ENCODE peak calls at places on chromosomes 5 and 9, in eight cellular contexts. One of them, this sample, is unnamed.

GRCh38 chr5:106172681-106173532 is 1497.8 kb downstream of the EFNA5 start:
- DNase-seq in LHCN-M2: peak
- DNase-seq in activated CD4-positive, alpha-beta T cell treated with anti-CD3 and anti-CD28 coated beads, Interleukin-2, amount 50 U/mL, for 1 hour: no peak
- DNase-seq in EL: no peak
- DNase-seq in kidney glomerular epithelial cell: no peak
- DNase-seq in esophagus squamous epithelium: no peak
- DNase-seq in RWPE1: no peak
- DNase-seq in cardiac fibroblast: peak
- DNase-seq in this sample: no peak

GRCh38 chr5:136309932-136310598 is 55.3 kb downstream of the TRPC7 start:
- DNase-seq in LHCN-M2: no peak
- DNase-seq in activated CD4-positive, alpha-beta T cell treated with anti-CD3 and anti-CD28 coated beads, Interleukin-2, amount 50 U/mL, for 1 hour: no peak
- DNase-seq in EL: no peak
- DNase-seq in kidney glomerular epithelial cell: no peak
- DNase-seq in esophagus squamous epithelium: no peak
- DNase-seq in RWPE1: no peak
- DNase-seq in cardiac fibroblast: no peak
- DNase-seq in this sample: no peak

GRCh38 chr5:132771559-132771998 is 5.5 kb downstream of the SEPTIN8 start:
- DNase-seq in LHCN-M2: peak
- DNase-seq in activated CD4-positive, alpha-beta T cell treated with anti-CD3 and anti-CD28 coated beads, Interleukin-2, amount 50 U/mL, for 1 hour: no peak
- DNase-seq in EL: peak
- DNase-seq in kidney glomerular epithelial cell: no peak
- DNase-seq in esophagus squamous epithelium: no peak
- DNase-seq in RWPE1: no peak
- DNase-seq in cardiac fibroblast: peak
- DNase-seq in this sample: no peak

GRCh38 chr9:121498150-121498486 is 1.5 kb downstream of the GGTA1 start:
- DNase-seq in LHCN-M2: peak
- DNase-seq in activated CD4-positive, alpha-beta T cell treated with anti-CD3 and anti-CD28 coated beads, Interleukin-2, amount 50 U/mL, for 1 hour: no peak
- DNase-seq in EL: peak
- DNase-seq in kidney glomerular epithelial cell: peak
- DNase-seq in esophagus squamous epithelium: no peak
- DNase-seq in RWPE1: peak
- DNase-seq in cardiac fibroblast: peak
- DNase-seq in this sample: no peak

GRCh38 chr5:176648467-176649194 is 1.3 kb downstream of the TSPAN17 start:
- DNase-seq in LHCN-M2: no peak
- DNase-seq in activated CD4-positive, alpha-beta T cell treated with anti-CD3 and anti-CD28 coated beads, Interleukin-2, amount 50 U/mL, for 1 hour: no peak
- DNase-seq in EL: no peak
- DNase-seq in kidney glomerular epithelial cell: no peak
- DNase-seq in esophagus squamous epithelium: no peak
- DNase-seq in RWPE1: no peak
- DNase-seq in cardiac fibroblast: no peak
- DNase-seq in this sample: no peak

GRCh38 chr9:69466151-69466550 is 141.1 kb downstream of the ENTREP1 start:
- DNase-seq in LHCN-M2: peak
- DNase-seq in activated CD4-positive, alpha-beta T cell treated with anti-CD3 and anti-CD28 coated beads, Interleukin-2, amount 50 U/mL, for 1 hour: no peak
- DNase-seq in EL: peak
- DNase-seq in kidney glomerular epithelial cell: no peak
- DNase-seq in esophagus squamous epithelium: no peak
- DNase-seq in RWPE1: no peak
- DNase-seq in cardiac fibroblast: peak
- DNase-seq in this sample: no peak

GRCh38 chr9:96100385-96100978 is 201.5 kb downstream of the HSD17B3 start:
- DNase-seq in LHCN-M2: no peak
- DNase-seq in activated CD4-positive, alpha-beta T cell treated with anti-CD3 and anti-CD28 coated beads, Interleukin-2, amount 50 U/mL, for 1 hour: no peak
- DNase-seq in EL: no peak
- DNase-seq in kidney glomerular epithelial cell: no peak
- DNase-seq in esophagus squamous epithelium: no peak
- DNase-seq in RWPE1: no peak
- DNase-seq in cardiac fibroblast: no peak
- DNase-seq in this sample: no peak

GRCh38 chr5:132263548-132264261 is 6.2 kb downstream of the PDLIM4 start:
- DNase-seq in LHCN-M2: peak
- DNase-seq in activated CD4-positive, alpha-beta T cell treated with anti-CD3 and anti-CD28 coated beads, Interleukin-2, amount 50 U/mL, for 1 hour: no peak
- DNase-seq in EL: peak
- DNase-seq in kidney glomerular epithelial cell: peak
- DNase-seq in esophagus squamous epithelium: no peak
- DNase-seq in RWPE1: peak
- DNase-seq in cardiac fibroblast: peak
- DNase-seq in this sample: no peak

GRCh38 chr5:112146323-112146848 is 272.7 kb downstream of the EPB41L4A start:
- DNase-seq in LHCN-M2: peak
- DNase-seq in activated CD4-positive, alpha-beta T cell treated with anti-CD3 and anti-CD28 coated beads, Interleukin-2, amount 50 U/mL, for 1 hour: no peak
- DNase-seq in EL: peak
- DNase-seq in kidney glomerular epithelial cell: peak
- DNase-seq in esophagus squamous epithelium: no peak
- DNase-seq in RWPE1: peak
- DNase-seq in cardiac fibroblast: peak
- DNase-seq in this sample: no peak

GRCh38 chr9:78612089-78612488 is 315.2 kb downstream of the PSAT1 start:
- DNase-seq in LHCN-M2: peak
- DNase-seq in activated CD4-positive, alpha-beta T cell treated with anti-CD3 and anti-CD28 coated beads, Interleukin-2, amount 50 U/mL, for 1 hour: no peak
- DNase-seq in EL: peak
- DNase-seq in kidney glomerular epithelial cell: peak
- DNase-seq in esophagus squamous epithelium: no peak
- DNase-seq in RWPE1: peak
- DNase-seq in cardiac fibroblast: no peak
- DNase-seq in this sample: no peak

GRCh38 chr5:81749562-81750307 is 1.2 kb downstream of the SSBP2 start:
- DNase-seq in LHCN-M2: no peak
- DNase-seq in activated CD4-positive, alpha-beta T cell treated with anti-CD3 and anti-CD28 coated beads, Interleukin-2, amount 50 U/mL, for 1 hour: peak
- DNase-seq in EL: peak
- DNase-seq in kidney glomerular epithelial cell: no peak
- DNase-seq in esophagus squamous epithelium: peak
- DNase-seq in RWPE1: peak
- DNase-seq in cardiac fibroblast: no peak
- DNase-seq in this sample: peak

GRCh38 chr9:121708768-121709488 is 57.5 kb downstream of the DAB2IP start:
- DNase-seq in LHCN-M2: no peak
- DNase-seq in activated CD4-positive, alpha-beta T cell treated with anti-CD3 and anti-CD28 coated beads, Interleukin-2, amount 50 U/mL, for 1 hour: no peak
- DNase-seq in EL: no peak
- DNase-seq in kidney glomerular epithelial cell: no peak
- DNase-seq in esophagus squamous epithelium: no peak
- DNase-seq in RWPE1: no peak
- DNase-seq in cardiac fibroblast: no peak
- DNase-seq in this sample: no peak

GRCh38 chr9:125649315-125649714 is 57.7 kb downstream of the MAPKAP1 start:
- DNase-seq in LHCN-M2: peak
- DNase-seq in activated CD4-positive, alpha-beta T cell treated with anti-CD3 and anti-CD28 coated beads, Interleukin-2, amount 50 U/mL, for 1 hour: no peak
- DNase-seq in EL: peak
- DNase-seq in kidney glomerular epithelial cell: peak
- DNase-seq in esophagus squamous epithelium: no peak
- DNase-seq in RWPE1: peak
- DNase-seq in cardiac fibroblast: peak
- DNase-seq in this sample: no peak

GRCh38 chr9:33170464-33171156 is 3.5 kb upstream of the B4GALT1 start:
- DNase-seq in LHCN-M2: peak
- DNase-seq in activated CD4-positive, alpha-beta T cell treated with anti-CD3 and anti-CD28 coated beads, Interleukin-2, amount 50 U/mL, for 1 hour: peak
- DNase-seq in EL: peak
- DNase-seq in kidney glomerular epithelial cell: peak
- DNase-seq in esophagus squamous epithelium: no peak
- DNase-seq in RWPE1: no peak
- DNase-seq in cardiac fibroblast: peak
- DNase-seq in this sample: no peak

GRCh38 chr5:95858023-95858461 is 35.5 kb upstream of the GLRX start:
- DNase-seq in LHCN-M2: peak
- DNase-seq in activated CD4-positive, alpha-beta T cell treated with anti-CD3 and anti-CD28 coated beads, Interleukin-2, amount 50 U/mL, for 1 hour: no peak
- DNase-seq in EL: peak
- DNase-seq in kidney glomerular epithelial cell: peak
- DNase-seq in esophagus squamous epithelium: no peak
- DNase-seq in RWPE1: no peak
- DNase-seq in cardiac fibroblast: peak
- DNase-seq in this sample: no peak

GRCh38 chr9:87950765-87951488 is 23.4 kb downstream of the CDK20 start:
- DNase-seq in LHCN-M2: peak
- DNase-seq in activated CD4-positive, alpha-beta T cell treated with anti-CD3 and anti-CD28 coated beads, Interleukin-2, amount 50 U/mL, for 1 hour: no peak
- DNase-seq in EL: peak
- DNase-seq in kidney glomerular epithelial cell: no peak
- DNase-seq in esophagus squamous epithelium: no peak
- DNase-seq in RWPE1: peak
- DNase-seq in cardiac fibroblast: peak
- DNase-seq in this sample: no peak

GRCh38 chr5:66757219-66757833 is 161.1 kb downstream of the MAST4 start:
- DNase-seq in LHCN-M2: peak
- DNase-seq in activated CD4-positive, alpha-beta T cell treated with anti-CD3 and anti-CD28 coated beads, Interleukin-2, amount 50 U/mL, for 1 hour: no peak
- DNase-seq in EL: peak
- DNase-seq in kidney glomerular epithelial cell: peak
- DNase-seq in esophagus squamous epithelium: no peak
- DNase-seq in RWPE1: peak
- DNase-seq in cardiac fibroblast: peak
- DNase-seq in this sample: no peak

GRCh38 chr5:141733198-141733597 is 51.2 kb upstream of the ARAP3 start:
- DNase-seq in LHCN-M2: no peak
- DNase-seq in activated CD4-positive, alpha-beta T cell treated with anti-CD3 and anti-CD28 coated beads, Interleukin-2, amount 50 U/mL, for 1 hour: no peak
- DNase-seq in EL: no peak
- DNase-seq in kidney glomerular epithelial cell: no peak
- DNase-seq in esophagus squamous epithelium: no peak
- DNase-seq in RWPE1: no peak
- DNase-seq in cardiac fibroblast: no peak
- DNase-seq in this sample: no peak

GRCh38 chr9:100440071-100440470 is 13.1 kb downstream of the MSANTD3 start:
- DNase-seq in LHCN-M2: peak
- DNase-seq in activated CD4-positive, alpha-beta T cell treated with anti-CD3 and anti-CD28 coated beads, Interleukin-2, amount 50 U/mL, for 1 hour: no peak
- DNase-seq in EL: peak
- DNase-seq in kidney glomerular epithelial cell: peak
- DNase-seq in esophagus squamous epithelium: no peak
- DNase-seq in RWPE1: no peak
- DNase-seq in cardiac fibroblast: peak
- DNase-seq in this sample: no peak

GRCh38 chr9:74951725-74952151 is 974 bp downstream of the C9orf40 start:
- DNase-seq in LHCN-M2: peak
- DNase-seq in activated CD4-positive, alpha-beta T cell treated with anti-CD3 and anti-CD28 coated beads, Interleukin-2, amount 50 U/mL, for 1 hour: peak
- DNase-seq in EL: peak
- DNase-seq in kidney glomerular epithelial cell: no peak
- DNase-seq in esophagus squamous epithelium: peak
- DNase-seq in RWPE1: peak
- DNase-seq in cardiac fibroblast: peak
- DNase-seq in this sample: peak

GRCh38 chr5:2538169-2538568 is 213.3 kb downstream of the IRX2 start:
- DNase-seq in LHCN-M2: no peak
- DNase-seq in activated CD4-positive, alpha-beta T cell treated with anti-CD3 and anti-CD28 coated beads, Interleukin-2, amount 50 U/mL, for 1 hour: no peak
- DNase-seq in EL: no peak
- DNase-seq in kidney glomerular epithelial cell: no peak
- DNase-seq in esophagus squamous epithelium: no peak
- DNase-seq in RWPE1: no peak
- DNase-seq in cardiac fibroblast: no peak
- DNase-seq in this sample: no peak